ENCODE peak calls at places on chromosomes 5 and 9, in six cellular contexts. U, A, Y, T, P and C are unnamed samples.

GRCh38 chr5:180783340-180784052 is 19.1 kb downstream of the MGAT1 start:
- DNase-seq in T (no peak), A (no peak), P (no peak), U (no peak), Y (no peak), C (no peak)

GRCh38 chr5:111772456-111772855 is 15.5 kb upstream of the NREP start:
- DNase-seq in Y (no peak), A (no peak), P (no peak), U (no peak), T (no peak), C (no peak)

GRCh38 chr5:9166202-9167147 is 379.4 kb downstream of the SEMA5A start:
- DNase-seq in T (no peak), Y (no peak), U (no peak), A (no peak), P (no peak), C (no peak)

GRCh38 chr5:168552146-168552545 is 23.0 kb downstream of the FBLL1 start:
- DNase-seq in P (no peak), T (no peak), A (no peak), U (no peak), Y (no peak), C (no peak)

GRCh38 chr5:116528519-116529234 is 45.9 kb downstream of the SEMA6A start:
- DNase-seq in Y (no peak), A (no peak), U (no peak), P (no peak), T (no peak), C (no peak)

GRCh38 chr5:67886761-67887160 is 328.8 kb upstream of the PIK3R1 start:
- DNase-seq in A (no peak), U (no peak), T (no peak), P (no peak), Y (no peak), C (no peak)

GRCh38 chr9:9598723-9599122 is 1014.1 kb downstream of the PTPRD start:
- DNase-seq in U (no peak), Y (no peak), T (no peak), A (no peak), P (no peak), C (no peak)

GRCh38 chr9:134185536-134186011 is 21.2 kb upstream of the RNU6ATAC start:
- DNase-seq in U (no peak), P (no peak), A (no peak), Y (no peak), T (no peak), C (peak)

GRCh38 chr9:116156621-116157314 is 3.2 kb downstream of the PAPPA start:
- DNase-seq in A (peak), T (no peak), U (no peak), Y (no peak), P (no peak), C (peak)

GRCh38 chr9:31445960-31446359 is 938.5 kb upstream of the ACO1 start:
- DNase-seq in U (no peak), P (no peak), Y (no peak), A (no peak), T (no peak), C (no peak)

GRCh38 chr9:129130791-129131190 is 19.6 kb downstream of the PTPA start:
- DNase-seq in A (no peak), Y (no peak), T (no peak), U (no peak), P (no peak), C (no peak)

GRCh38 chr5:111394580-111394979 is 117.8 kb downstream of the STARD4 start:
- DNase-seq in A (no peak), U (peak), P (no peak), T (no peak), Y (no peak), C (no peak)

GRCh38 chr9:7324031-7324654 is 475.4 kb downstream of the DMAC1 start:
- DNase-seq in T (no peak), U (no peak), Y (no peak), A (no peak), P (no peak), C (no peak)

GRCh38 chr5:145531038-145531734 is 304.0 kb downstream of the PRELID2 start:
- DNase-seq in U (peak), P (no peak), A (no peak), T (no peak), Y (no peak), C (no peak)

GRCh38 chr9:100087218-100087617 is 11.6 kb downstream of the ERP44 start:
- DNase-seq in A (no peak), U (no peak), T (peak), P (no peak), Y (no peak), C (no peak)

GRCh38 chr5:24621809-24622208 is 23.0 kb downstream of the CDH10 start:
- DNase-seq in P (no peak), Y (no peak), T (no peak), U (no peak), A (peak), C (peak)

GRCh38 chr9:91714020-91714721 is 235.9 kb downstream of the ROR2 start:
- DNase-seq in P (peak), U (peak), T (peak), Y (no peak), A (peak), C (peak)

GRCh38 chr9:101848485-101848919 is 110.1 kb upstream of the GRIN3A start:
- DNase-seq in Y (no peak), A (no peak), T (no peak), P (no peak), U (peak), C (no peak)

GRCh38 chr9:127030814-127031740 is 91.4 kb downstream of the ANGPTL2 start:
- DNase-seq in P (no peak), U (no peak), A (no peak), T (peak), Y (no peak), C (peak)

GRCh38 chr5:332843-333242 is 11.3 kb downstream of the AHRR start:
- DNase-seq in T (no peak), A (no peak), P (no peak), Y (no peak), U (no peak), C (no peak)

GRCh38 chr5:54727874-54728273 is 210.3 kb downstream of the SNX18 start:
- DNase-seq in P (no peak), U (no peak), A (no peak), T (no peak), Y (no peak), C (no peak)

GRCh38 chr9:75640250-75640649 is 250.2 kb upstream of the PCSK5 start:
- DNase-seq in P (no peak), T (no peak), U (no peak), Y (no peak), A (no peak), C (no peak)

GRCh38 chr9:79123419-79123818 is 448.3 kb upstream of the TLE4 start:
- DNase-seq in Y (no peak), U (no peak), A (no peak), T (no peak), P (no peak), C (no peak)

GRCh38 chr5:107388111-107388861 is 282.5 kb downstream of the EFNA5 start:
- DNase-seq in P (no peak), T (no peak), U (peak), A (no peak), Y (no peak), C (no peak)

GRCh38 chr5:154642499-154643245 is 112.5 kb upstream of the LARP1 start:
- DNase-seq in P (no peak), U (no peak), Y (no peak), T (no peak), A (no peak), C (no peak)

GRCh38 chr5:141843156-141843927 is 34.9 kb downstream of the PCDH1 start:
- DNase-seq in A (no peak), P (no peak), Y (no peak), U (no peak), T (no peak), C (no peak)

GRCh38 chr5:172778223-172778814 is 7.3 kb upstream of the DUSP1 start:
- DNase-seq in Y (no peak), A (peak), T (no peak), P (no peak), U (peak), C (peak)

GRCh38 chr9:98808411-98808815 is 943 bp downstream of the GALNT12 start:
- DNase-seq in Y (no peak), P (peak), U (no peak), T (no peak), A (no peak), C (peak)

GRCh38 chr9:105050296-105050695 is 122.3 kb upstream of the ABCA1 start:
- DNase-seq in A (no peak), P (no peak), T (no peak), Y (no peak), U (no peak), C (no peak)

DNA sequence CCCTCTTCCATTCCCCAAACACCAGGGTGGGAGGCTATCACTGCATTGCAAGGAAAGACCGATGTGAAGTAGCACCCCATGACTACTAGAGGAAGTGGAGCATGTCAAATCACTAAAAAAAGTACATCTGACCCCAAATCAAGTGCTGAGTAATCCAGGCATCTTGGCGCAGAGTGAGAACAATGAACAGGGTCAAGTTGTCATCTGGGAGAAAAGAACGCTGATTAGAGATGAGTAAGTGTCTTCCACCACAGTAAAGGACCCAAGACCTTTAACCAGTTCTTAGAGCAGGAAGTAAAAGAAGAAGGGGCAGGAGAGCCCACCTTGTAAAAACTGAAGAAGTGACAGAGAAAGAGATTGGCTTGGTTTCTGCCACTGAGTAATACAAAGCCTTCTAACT is 75.0 kb upstream of the RAD23B start:
- DNase-seq in U (no peak), Y (no peak), T (no peak), P (no peak), A (no peak), C (no peak)
- H3K27ac ChIP-seq in U (no peak), Y (no peak), T (no peak), P (no peak), A (no peak), C (no peak)

GRCh38 chr5:140310434-140310833 is 7.5 kb upstream of the PFDN1 start:
- DNase-seq in U (no peak), P (no peak), Y (no peak), A (no peak), T (no peak), C (no peak)
- H3K27ac ChIP-seq in U (no peak), P (no peak), Y (peak), A (peak), T (peak), C (peak)

GRCh38 chr5:147234825-147235635 is at the start of gene STK32A:
- DNase-seq in T (no peak), A (peak), P (peak), U (no peak), Y (no peak), C (peak)

DNA sequence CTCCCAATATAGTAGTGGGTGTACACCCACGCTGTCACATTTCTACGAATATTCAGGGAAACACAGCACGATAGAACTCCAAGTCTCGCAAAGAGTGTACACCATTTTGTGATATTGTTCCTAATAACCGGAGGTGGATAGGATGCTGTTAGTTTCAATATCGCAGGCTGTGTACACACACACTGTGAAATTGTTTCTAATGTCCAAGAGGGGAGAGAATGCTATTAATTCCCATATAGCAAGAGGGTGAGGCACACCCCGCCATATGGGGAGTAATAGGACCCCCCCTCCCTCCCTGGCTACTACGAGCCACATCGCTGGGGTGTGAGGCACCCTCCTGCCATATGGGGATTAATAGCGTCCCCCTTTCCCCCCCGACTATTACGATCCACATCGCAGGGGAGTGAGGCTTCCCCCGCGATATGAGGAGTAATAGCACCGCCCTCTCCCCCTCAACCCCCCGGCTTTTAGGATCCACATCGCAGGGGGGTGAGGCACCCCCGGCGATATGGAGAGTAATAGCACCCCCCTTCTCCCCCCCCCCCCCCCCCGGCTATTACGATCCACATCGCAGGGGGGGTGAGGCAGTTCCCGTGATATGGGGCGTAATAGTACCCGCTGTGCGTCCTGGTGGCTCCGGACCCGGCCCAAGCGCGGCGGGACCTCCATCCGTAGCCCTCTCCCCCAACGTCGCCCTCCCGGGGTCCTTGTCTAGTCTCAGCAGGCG is 565 bp upstream of the STK32A start:
- DNase-seq in U (no peak), P (no peak), A (no peak), Y (no peak), T (no peak), C (peak)
- H3K27ac ChIP-seq in U (peak), P (peak), A (no peak), Y (peak), T (peak), C (peak)

GRCh38 chr9:131620764-131621520 is 75.6 kb downstream of the PRRT1B start:
- DNase-seq in U (no peak), Y (no peak), T (peak), A (no peak), P (no peak), C (no peak)
- H3K27ac ChIP-seq in U (peak), Y (no peak), T (peak), A (no peak), P (peak), C (no peak)

DNA sequence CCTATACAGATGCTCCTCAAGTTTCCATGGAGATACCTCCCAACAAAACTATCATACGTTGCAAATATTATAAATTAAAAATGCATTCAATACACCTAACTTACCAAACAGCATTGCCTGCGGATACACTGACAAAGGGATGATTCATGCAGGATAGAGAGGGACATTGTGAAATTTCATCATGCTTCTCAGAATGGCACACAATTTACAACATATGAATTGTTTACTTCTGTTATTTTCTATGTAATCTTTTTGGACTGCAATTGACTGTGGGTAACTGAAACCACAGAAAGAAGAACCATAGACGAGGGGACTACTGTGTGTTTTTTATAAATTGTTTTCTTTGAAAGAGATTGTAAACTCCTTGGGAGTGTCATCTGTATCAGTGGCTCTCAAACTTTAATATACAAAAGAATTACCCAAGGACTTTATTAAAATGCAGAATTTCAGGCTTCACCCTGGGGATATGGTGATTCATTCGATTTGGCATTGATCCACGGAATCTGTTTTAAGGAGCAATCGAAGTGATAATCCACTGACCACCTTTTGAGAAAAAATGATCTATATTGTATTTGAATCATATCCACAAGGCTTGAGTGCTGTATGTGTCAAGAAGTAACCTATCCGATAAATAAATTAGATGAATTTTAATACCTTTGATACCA is 146.4 kb downstream of the SGCD start:
- DNase-seq in U (peak), A (no peak), Y (no peak), P (no peak), T (no peak), C (no peak)
- H3K27ac ChIP-seq in U (no peak), A (peak), Y (peak), P (no peak), T (no peak), C (peak)

GRCh38 chr9:96554801-96555566 is 64.7 kb downstream of the CDC14B start:
- DNase-seq in Y (no peak), U (no peak), T (no peak), A (no peak), P (no peak), C (no peak)
- H3K27ac ChIP-seq in Y (peak), U (no peak), T (no peak), A (no peak), P (no peak), C (no peak)

GRCh38 chr5:6461006-6461405 is 12.3 kb downstream of the UBE2QL1 start:
- DNase-seq in A (no peak), Y (no peak), P (no peak), T (no peak), U (no peak), C (no peak)

GRCh38 chr5:6464441-6464840 is 15.8 kb downstream of the UBE2QL1 start:
- DNase-seq in P (no peak), A (no peak), T (no peak), U (no peak), Y (no peak), C (no peak)

GRCh38 chr5:6459896-6460295 is 11.2 kb downstream of the UBE2QL1 start:
- DNase-seq in P (no peak), U (no peak), A (no peak), T (no peak), Y (no peak), C (no peak)

GRCh38 chr5:6462671-6463070 is 14.0 kb downstream of the UBE2QL1 start:
- DNase-seq in Y (no peak), A (no peak), T (no peak), P (no peak), U (no peak), C (no peak)

DNA sequence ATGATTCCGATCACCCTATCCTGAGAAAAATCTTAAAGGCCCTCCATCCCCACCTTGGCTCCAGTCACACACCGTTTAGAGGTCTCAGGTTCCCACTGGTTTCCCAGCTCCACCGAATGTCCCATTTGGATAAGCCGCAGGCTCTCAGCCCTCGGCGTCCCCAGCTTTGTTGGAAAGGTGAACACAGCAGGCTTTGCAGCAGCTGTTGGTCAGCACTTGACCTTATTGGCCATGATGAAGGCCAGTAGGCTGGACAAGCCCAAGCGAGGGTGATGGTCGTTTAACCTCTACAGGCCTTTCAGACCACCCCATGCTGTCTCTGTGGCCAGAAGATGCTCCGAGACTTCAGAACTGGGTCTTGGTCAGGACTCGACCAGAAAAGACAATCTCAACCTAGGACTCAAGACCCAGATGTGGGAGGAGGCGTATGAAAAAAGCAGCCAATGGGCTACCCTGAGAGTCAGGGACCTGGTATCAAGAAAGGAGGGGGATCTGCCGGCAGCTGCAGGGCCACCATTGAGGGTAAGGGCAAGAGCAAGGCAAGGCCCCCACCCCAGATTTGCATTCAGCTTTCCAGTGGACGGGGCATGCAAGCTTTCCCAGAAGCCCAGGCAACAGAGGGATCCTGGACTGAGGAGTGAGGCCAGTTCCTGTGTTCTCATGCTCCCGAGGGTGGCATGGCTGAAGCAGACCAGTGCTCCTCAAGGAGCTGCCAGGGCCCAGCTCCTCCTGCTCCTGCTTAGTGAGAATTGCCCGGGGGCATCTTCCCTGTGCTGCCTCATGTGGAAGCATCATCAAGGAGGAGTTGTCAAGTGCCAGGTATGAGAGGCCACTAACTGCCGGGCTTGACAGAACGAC is 13.4 kb downstream of the UBE2QL1 start:
- DNase-seq in T (no peak), A (no peak), U (no peak), Y (no peak), P (no peak), C (no peak)
- H3K27ac ChIP-seq in T (no peak), A (peak), U (no peak), Y (no peak), P (no peak), C (no peak)

GRCh38 chr5:140238756-140239155 is 63.8 kb downstream of the CYSTM1 start:
- DNase-seq in P (no peak), T (no peak), A (no peak), Y (no peak), U (no peak), C (no peak)

GRCh38 chr5:140239461-140239860 is 63.4 kb downstream of the PFDN1 start:
- DNase-seq in Y (no peak), P (no peak), T (no peak), U (no peak), A (no peak), C (no peak)

GRCh38 chr5:140242099-140242498 is 60.8 kb downstream of the PFDN1 start:
- DNase-seq in T (no peak), P (no peak), Y (no peak), U (no peak), A (no peak), C (no peak)

GRCh38 chr5:140240987-140241706 is 61.8 kb downstream of the PFDN1 start:
- DNase-seq in A (peak), Y (no peak), P (peak), U (peak), T (peak), C (peak)

DNA sequence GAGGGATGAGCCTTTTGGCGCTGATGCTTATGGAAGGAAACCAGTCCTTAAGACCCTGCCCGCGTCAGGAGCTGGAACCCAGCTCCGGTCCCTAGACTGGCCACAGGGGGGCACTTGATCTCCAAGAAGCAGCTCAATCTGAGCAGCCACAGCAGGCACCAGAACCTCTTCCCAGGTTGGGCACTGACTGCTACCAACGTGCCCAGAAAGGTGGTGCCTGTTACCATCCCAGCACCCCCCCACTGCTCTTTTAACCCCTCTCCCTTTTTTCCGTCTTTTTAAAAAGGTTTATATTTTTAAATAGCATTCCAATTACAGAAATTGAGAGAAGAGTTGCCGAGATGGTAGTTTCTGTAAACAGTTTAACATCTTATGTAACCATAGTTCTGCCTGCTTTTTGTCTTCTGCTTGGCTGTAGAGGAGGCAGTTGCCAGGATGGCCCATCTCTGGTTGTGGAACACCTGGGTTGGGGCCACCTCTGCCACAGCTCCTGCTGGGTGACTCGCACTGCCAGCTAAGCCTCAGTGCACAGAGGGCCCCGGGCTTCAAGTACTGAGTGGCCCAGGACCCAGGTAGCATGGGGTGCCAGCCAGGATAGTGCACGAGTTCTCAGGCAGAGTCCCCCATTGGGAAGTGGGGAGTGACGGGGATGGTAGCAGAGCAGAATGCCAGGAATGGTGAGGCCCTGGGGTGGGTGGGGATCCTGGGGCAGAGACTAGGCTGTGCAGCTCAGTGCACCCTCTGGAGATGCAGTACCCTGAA is 62.8 kb downstream of the PFDN1 start:
- DNase-seq in U (no peak), T (peak), P (peak), Y (no peak), A (peak), C (peak)
- H3K27ac ChIP-seq in U (peak), T (peak), P (no peak), Y (peak), A (peak), C (peak)